ENCODE peak calls at places on chromosomes 11 and 22, in four cellular contexts. One of them, this sample, is unnamed.

GRCh38 chr22:26168199-26168915 is 905 bp upstream of the SEZ6L start:
- DNase-seq in colonic mucosa: no peak
- DNase-seq in cardiac muscle cell: no peak
- DNase-seq in fibroblast of pulmonary artery: no peak
- DNase-seq in this sample: no peak

GRCh38 chr11:17839450-17839849 is 104.9 kb downstream of the KCNC1 start:
- DNase-seq in cardiac muscle cell: no peak
- DNase-seq in colonic mucosa: no peak
- DNase-seq in fibroblast of pulmonary artery: no peak
- DNase-seq in this sample: no peak

GRCh38 chr11:21412652-21413383 is 743.4 kb downstream of the NELL1 start:
- DNase-seq in colonic mucosa: no peak
- DNase-seq in fibroblast of pulmonary artery: no peak
- DNase-seq in cardiac muscle cell: no peak
- DNase-seq in this sample: no peak

GRCh38 chr22:36916034-36916433 is 2.6 kb downstream of the CSF2RB start:
- DNase-seq in cardiac muscle cell: no peak
- DNase-seq in colonic mucosa: no peak
- DNase-seq in fibroblast of pulmonary artery: no peak
- DNase-seq in this sample: no peak

GRCh38 chr11:104165014-104165413 is 1.1 kb upstream of the PDGFD start:
- DNase-seq in colonic mucosa: no peak
- DNase-seq in cardiac muscle cell: no peak
- DNase-seq in fibroblast of pulmonary artery: no peak
- DNase-seq in this sample: no peak

GRCh38 chr22:32848226-32848625 is 46.7 kb downstream of the TIMP3 start:
- DNase-seq in cardiac muscle cell: no peak
- DNase-seq in colonic mucosa: no peak
- DNase-seq in fibroblast of pulmonary artery: no peak
- DNase-seq in this sample: no peak

GRCh38 chr11:57368106-57368826 is 12.7 kb downstream of the PRG3 start:
- DNase-seq in cardiac muscle cell: no peak
- DNase-seq in fibroblast of pulmonary artery: no peak
- DNase-seq in colonic mucosa: no peak
- DNase-seq in this sample: no peak

GRCh38 chr11:59556115-59556882 is 45.0 kb downstream of the OR4D9 start:
- DNase-seq in cardiac muscle cell: peak
- DNase-seq in fibroblast of pulmonary artery: peak
- DNase-seq in colonic mucosa: no peak
- DNase-seq in this sample: peak

GRCh38 chr11:120308081-120308480 is 17.0 kb upstream of the TLCD5 start:
- DNase-seq in cardiac muscle cell: no peak
- DNase-seq in fibroblast of pulmonary artery: no peak
- DNase-seq in colonic mucosa: no peak
- DNase-seq in this sample: no peak

GRCh38 chr22:23751441-23751996 is 607 bp upstream of the ZNF70 start:
- DNase-seq in fibroblast of pulmonary artery: no peak
- DNase-seq in cardiac muscle cell: no peak
- DNase-seq in colonic mucosa: peak
- DNase-seq in this sample: no peak

GRCh38 chr11:132028380-132029240 is 658.2 kb downstream of the NTM start:
- DNase-seq in fibroblast of pulmonary artery: peak
- DNase-seq in cardiac muscle cell: peak
- DNase-seq in colonic mucosa: peak
- DNase-seq in this sample: peak

GRCh38 chr11:19683141-19683805 is 29.4 kb upstream of the NAV2 start:
- DNase-seq in cardiac muscle cell: no peak
- DNase-seq in colonic mucosa: no peak
- DNase-seq in fibroblast of pulmonary artery: no peak
- DNase-seq in this sample: no peak

GRCh38 chr22:41003041-41003440 is 51.9 kb downstream of the RBX1 start:
- DNase-seq in cardiac muscle cell: no peak
- DNase-seq in fibroblast of pulmonary artery: no peak
- DNase-seq in colonic mucosa: no peak
- DNase-seq in this sample: no peak

GRCh38 chr11:67303989-67304411 is 670 bp downstream of the SSH3 start:
- DNase-seq in colonic mucosa: peak
- DNase-seq in fibroblast of pulmonary artery: no peak
- DNase-seq in cardiac muscle cell: peak
- DNase-seq in this sample: no peak

GRCh38 chr22:23496445-23496833 is 83.7 kb downstream of the IGLL1 start:
- DNase-seq in fibroblast of pulmonary artery: no peak
- DNase-seq in cardiac muscle cell: no peak
- DNase-seq in colonic mucosa: no peak
- DNase-seq in this sample: no peak

GRCh38 chr22:50734986-50735738 is 2.8 kb upstream of the ACR start:
- DNase-seq in colonic mucosa: peak
- DNase-seq in cardiac muscle cell: no peak
- DNase-seq in fibroblast of pulmonary artery: no peak
- DNase-seq in this sample: no peak

GRCh38 chr11:61829806-61830205 is 1.7 kb downstream of the FADS2 start:
- DNase-seq in cardiac muscle cell: no peak
- DNase-seq in colonic mucosa: no peak
- DNase-seq in fibroblast of pulmonary artery: no peak
- DNase-seq in this sample: no peak

GRCh38 chr11:112962854-112963367 is 1.7 kb downstream of the NCAM1 start:
- DNase-seq in fibroblast of pulmonary artery: no peak
- DNase-seq in colonic mucosa: peak
- DNase-seq in cardiac muscle cell: peak
- DNase-seq in this sample: peak

GRCh38 chr11:47524200-47524874 is 28.6 kb downstream of the CELF1 start:
- DNase-seq in cardiac muscle cell: no peak
- DNase-seq in colonic mucosa: no peak
- DNase-seq in fibroblast of pulmonary artery: no peak
- DNase-seq in this sample: no peak

GRCh38 chr11:6397636-6398035 is 7.4 kb downstream of the SMPD1 start:
- DNase-seq in colonic mucosa: no peak
- DNase-seq in cardiac muscle cell: peak
- DNase-seq in fibroblast of pulmonary artery: peak
- DNase-seq in this sample: no peak

GRCh38 chr11:111540114-111540920 is at the start of gene LAYN:
- DNase-seq in cardiac muscle cell: peak
- DNase-seq in fibroblast of pulmonary artery: peak
- DNase-seq in colonic mucosa: peak
- DNase-seq in this sample: peak

GRCh38 chr11:58688779-58689503 is 42.8 kb downstream of the GLYAT start:
- DNase-seq in colonic mucosa: no peak
- DNase-seq in cardiac muscle cell: no peak
- DNase-seq in fibroblast of pulmonary artery: no peak
- DNase-seq in this sample: no peak

GRCh38 chr11:38547464-38547863 is 1949.4 kb upstream of the RAG2 start:
- DNase-seq in fibroblast of pulmonary artery: no peak
- DNase-seq in colonic mucosa: no peak
- DNase-seq in cardiac muscle cell: no peak
- DNase-seq in this sample: no peak

GRCh38 chr22:37870273-37870672 is 21.1 kb downstream of the EIF3L start:
- DNase-seq in cardiac muscle cell: no peak
- DNase-seq in colonic mucosa: no peak
- DNase-seq in fibroblast of pulmonary artery: no peak
- DNase-seq in this sample: no peak

GRCh38 chr22:35376728-35377472 is 4.0 kb upstream of the HMOX1 start:
- DNase-seq in fibroblast of pulmonary artery: peak
- DNase-seq in cardiac muscle cell: peak
- DNase-seq in colonic mucosa: peak
- DNase-seq in this sample: peak

GRCh38 chr11:35540526-35540925 is 15.1 kb upstream of the PAMR1 start:
- DNase-seq in fibroblast of pulmonary artery: peak
- DNase-seq in cardiac muscle cell: peak
- DNase-seq in colonic mucosa: no peak
- DNase-seq in this sample: no peak

GRCh38 chr11:44573333-44573732 is 7.9 kb downstream of the CD82 start:
- DNase-seq in fibroblast of pulmonary artery: no peak
- DNase-seq in cardiac muscle cell: no peak
- DNase-seq in colonic mucosa: no peak
- DNase-seq in this sample: no peak

DNA sequence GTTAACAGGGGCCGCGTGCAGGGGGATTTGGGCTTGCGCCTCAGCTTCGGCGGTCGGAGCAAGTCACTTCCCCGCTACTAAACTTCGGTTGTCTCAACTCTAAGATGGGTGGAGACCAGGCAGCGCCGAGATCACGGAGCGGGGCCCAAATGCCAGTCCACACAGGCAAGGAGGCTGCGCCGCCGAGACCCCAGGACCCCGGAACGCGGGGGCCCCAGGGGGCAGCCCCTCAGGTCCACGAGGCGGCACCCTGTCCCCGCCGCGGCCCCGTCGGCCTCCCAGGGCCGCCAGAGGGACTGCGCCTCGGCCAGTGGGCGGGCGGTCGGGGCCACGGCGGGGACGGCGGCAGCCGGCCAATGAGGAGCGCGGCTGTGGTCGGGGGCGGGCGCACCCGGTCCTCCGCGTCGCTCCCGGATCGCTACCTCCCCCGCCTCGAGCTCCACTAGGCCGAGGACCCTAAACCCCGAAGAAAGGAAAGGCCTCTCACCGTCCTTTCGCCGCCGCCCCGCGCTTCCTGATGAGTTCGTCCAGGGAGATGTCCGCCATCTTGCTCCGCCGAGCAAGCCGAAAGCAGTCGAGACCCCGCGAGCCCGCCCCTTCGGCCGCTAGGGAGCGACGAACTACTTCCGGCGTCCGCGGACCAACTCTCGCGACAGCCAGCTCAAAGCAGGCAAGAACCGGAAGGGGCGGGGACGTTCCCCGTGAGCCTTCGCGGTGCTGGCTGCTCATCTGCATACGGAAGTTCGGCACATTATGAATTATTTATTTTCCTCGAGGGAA is at the start of gene POLDIP3:
- DNase-seq in fibroblast of pulmonary artery: peak
- DNase-seq in cardiac muscle cell: peak
- DNase-seq in colonic mucosa: peak
- DNase-seq in this sample: peak
- TF ChIP-seq CTCF in fibroblast of pulmonary artery: no peak
- TF ChIP-seq CTCF in cardiac muscle cell: peak
- TF ChIP-seq CTCF in colonic mucosa: peak
- TF ChIP-seq CTCF in this sample: peak

DNA sequence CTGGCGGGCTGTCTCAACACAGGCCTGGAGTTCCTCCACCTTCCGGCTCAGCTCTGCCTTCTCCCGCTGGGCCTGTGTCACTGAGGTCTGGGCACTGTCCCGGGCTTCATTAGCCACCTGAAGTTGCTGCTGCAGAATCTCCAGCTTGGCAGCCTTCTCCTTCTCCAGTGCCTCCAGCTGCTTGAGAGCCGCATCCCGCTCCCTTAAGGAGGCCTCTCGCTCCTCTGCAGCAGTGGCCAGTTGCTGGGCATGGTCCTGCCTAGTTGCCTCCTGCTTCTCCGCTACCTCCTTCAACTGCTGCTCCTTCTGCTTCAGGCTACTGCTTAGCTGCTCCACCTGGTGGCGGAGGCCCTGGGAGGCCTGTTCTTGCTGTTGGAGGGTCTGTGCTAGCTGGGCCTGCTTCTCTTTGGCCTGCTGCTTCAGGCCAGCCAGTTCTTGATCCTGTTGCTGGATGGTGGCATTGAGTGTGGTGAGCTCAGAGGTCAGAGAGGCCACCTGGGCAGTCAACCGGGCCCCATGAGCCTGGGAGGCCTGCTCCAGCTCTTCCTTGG is 16.9 kb downstream of the IL18BP start:
- DNase-seq in cardiac muscle cell: peak
- DNase-seq in fibroblast of pulmonary artery: peak
- DNase-seq in colonic mucosa: no peak
- DNase-seq in this sample: no peak
- TF ChIP-seq CTCF in cardiac muscle cell: peak
- TF ChIP-seq CTCF in fibroblast of pulmonary artery: peak
- TF ChIP-seq CTCF in colonic mucosa: no peak
- TF ChIP-seq CTCF in this sample: peak

GRCh38 chr11:129042503-129042902 is 99.8 kb upstream of the TP53AIP1 start:
- DNase-seq in colonic mucosa: no peak
- DNase-seq in cardiac muscle cell: no peak
- DNase-seq in fibroblast of pulmonary artery: no peak
- DNase-seq in this sample: no peak

GRCh38 chr11:129045150-129045549 is 102.5 kb upstream of the TP53AIP1 start:
- DNase-seq in cardiac muscle cell: no peak
- DNase-seq in fibroblast of pulmonary artery: no peak
- DNase-seq in colonic mucosa: no peak
- DNase-seq in this sample: no peak

DNA sequence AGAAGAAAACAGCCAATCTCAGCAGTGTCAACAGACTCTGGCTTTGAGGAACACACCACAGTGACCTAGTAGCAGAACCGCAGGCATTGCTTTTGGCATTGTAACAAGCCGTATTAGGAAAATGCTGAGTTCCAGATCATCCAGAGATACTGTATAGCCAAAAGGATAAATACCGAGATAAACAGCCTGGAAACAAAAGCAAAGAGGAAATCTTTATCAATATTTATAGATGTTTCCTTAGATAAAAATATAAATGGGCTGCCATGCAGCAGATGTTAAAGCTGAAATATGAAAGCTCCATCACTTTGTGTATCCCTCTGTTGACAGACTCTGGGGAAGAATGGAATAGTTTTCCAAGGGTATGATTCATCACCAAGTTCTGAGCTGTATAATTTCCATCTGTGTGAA is 98.9 kb upstream of the TP53AIP1 start:
- DNase-seq in fibroblast of pulmonary artery: peak
- DNase-seq in cardiac muscle cell: peak
- DNase-seq in colonic mucosa: no peak
- DNase-seq in this sample: no peak
- TF ChIP-seq CTCF in fibroblast of pulmonary artery: no peak
- TF ChIP-seq CTCF in cardiac muscle cell: no peak
- TF ChIP-seq CTCF in colonic mucosa: no peak
- TF ChIP-seq CTCF in this sample: no peak

GRCh38 chr22:19472233-19472632 is 6.8 kb downstream of the UFD1 start:
- DNase-seq in fibroblast of pulmonary artery: no peak
- DNase-seq in colonic mucosa: no peak
- DNase-seq in cardiac muscle cell: no peak
- DNase-seq in this sample: no peak

GRCh38 chr22:19471572-19471971 is 7.4 kb downstream of the UFD1 start:
- DNase-seq in fibroblast of pulmonary artery: no peak
- DNase-seq in cardiac muscle cell: no peak
- DNase-seq in colonic mucosa: no peak
- DNase-seq in this sample: no peak

GRCh38 chr22:19470010-19470409 is 9.0 kb downstream of the UFD1 start:
- DNase-seq in colonic mucosa: no peak
- DNase-seq in cardiac muscle cell: no peak
- DNase-seq in fibroblast of pulmonary artery: no peak
- DNase-seq in this sample: no peak

GRCh38 chr22:19476023-19476422 is 3.0 kb downstream of the UFD1 start:
- DNase-seq in colonic mucosa: no peak
- DNase-seq in fibroblast of pulmonary artery: no peak
- DNase-seq in cardiac muscle cell: no peak
- DNase-seq in this sample: no peak

GRCh38 chr22:19473578-19473977 is 5.4 kb downstream of the UFD1 start:
- DNase-seq in colonic mucosa: no peak
- DNase-seq in fibroblast of pulmonary artery: no peak
- DNase-seq in cardiac muscle cell: no peak
- DNase-seq in this sample: no peak
- TF ChIP-seq CTCF in colonic mucosa: no peak
- TF ChIP-seq CTCF in fibroblast of pulmonary artery: peak
- TF ChIP-seq CTCF in cardiac muscle cell: no peak
- TF ChIP-seq CTCF in this sample: peak